ENCODE peak calls at places on chromosomes 12 and 14, in seven cellular contexts. D is NCI-H1436, A is MM.1S, N is aorta, Q is endothelial cell, I is IMR-90, P is pulmonary artery endothelial cell. U is an unnamed sample.

GRCh38 chr14:95254356-95254755 is 65.4 kb downstream of the CLMN start:
- DNase-seq in D (no peak), A (no peak), N (no peak), Q (no peak), I (no peak), P (no peak), U (no peak)

GRCh38 chr14:71692496-71692895 is 239.7 kb upstream of the RGS6 start:
- DNase-seq in D (no peak), A (no peak), N (peak; percentile 73), Q (no peak), I (peak; percentile 69), P (peak; percentile 36), U (no peak)

GRCh38 chr14:84421611-84422010 is 1108.3 kb upstream of the FLRT2 start:
- DNase-seq in D (no peak), A (no peak), N (no peak), Q (no peak), I (no peak), P (no peak), U (no peak)

GRCh38 chr12:71183018-71183417 is 25.2 kb upstream of the TSPAN8 start:
- DNase-seq in D (no peak), A (no peak), N (peak; percentile 54), Q (no peak), I (no peak), P (peak; percentile 3), U (no peak)

GRCh38 chr14:101286271-101287018 is 274.9 kb upstream of the DIO3 start:
- DNase-seq in D (no peak), A (no peak), N (no peak), Q (no peak), I (no peak), P (no peak), U (no peak)

GRCh38 chr14:68079941-68080697 is 260.5 kb downstream of the RAD51B start:
- DNase-seq in D (peak; percentile 17), A (no peak), N (no peak), Q (no peak), I (peak; percentile 47), P (no peak), U (no peak)

GRCh38 chr12:113120670-113121370 is 14.7 kb downstream of the RASAL1 start:
- DNase-seq in D (no peak), A (no peak), N (peak; percentile 11), Q (no peak), I (no peak), P (no peak), U (no peak)

GRCh38 chr12:46217686-46218508 is 50.9 kb downstream of the SLC38A1 start:
- DNase-seq in D (no peak), A (peak; percentile 72), N (peak; percentile 48), Q (no peak), I (no peak), P (no peak), U (no peak)

GRCh38 chr14:92263681-92264080 is 59.3 kb upstream of the SLC24A4 start:
- DNase-seq in D (no peak), A (no peak), N (no peak), Q (no peak), I (no peak), P (no peak), U (no peak)

GRCh38 chr12:93912086-93912733 is 235.0 kb downstream of the CRADD start:
- DNase-seq in D (no peak), A (no peak), N (no peak), Q (no peak), I (no peak), P (no peak), U (no peak)

GRCh38 chr12:122871851-122872785 is 23.8 kb downstream of the VPS37B start:
- DNase-seq in D (no peak), A (peak; percentile 49), N (peak; percentile 83), Q (no peak), I (peak; percentile 88), P (no peak), U (peak; percentile 84)

GRCh38 chr12:13880613-13881012 is 100.8 kb downstream of the GRIN2B start:
- DNase-seq in D (no peak), A (no peak), N (no peak), Q (no peak), I (no peak), P (no peak), U (no peak)

GRCh38 chr12:64097346-64098105 is 124.6 kb downstream of the KICS2 start:
- DNase-seq in D (no peak), A (no peak), N (no peak), Q (no peak), I (peak; percentile 79), P (no peak), U (no peak)